ENCODE peak calls at places on chromosomes 7 and 10, in seven cellular contexts. L, M, S, U, R, P and G are unnamed samples.

GRCh38 chr7:44617225-44617885 is 10.9 kb downstream of the OGDH start:
- DNase-seq in U (no peak), S (no peak), P (peak; percentile 78), L (peak; percentile 64), R (no peak), M (peak; percentile 82), G (no peak)

GRCh38 chr10:9243861-9244515 is 1189.5 kb downstream of the GATA3 start:
- DNase-seq in R (no peak), S (no peak), L (no peak), M (no peak), U (no peak), P (no peak), G (no peak)

GRCh38 chr7:70698219-70698832 is 433.6 kb upstream of the GALNT17 start:
- DNase-seq in S (peak; percentile 70), U (no peak), M (peak; percentile 73), R (peak; percentile 45), P (peak; percentile 73), L (peak; percentile 72), G (peak; percentile 60)

GRCh38 chr7:120793213-120793936 is 64.6 kb downstream of the TSPAN12 start:
- DNase-seq in U (no peak), R (no peak), M (no peak), L (no peak), P (no peak), S (no peak), G (no peak)

GRCh38 chr10:129677377-129677927 is 210.4 kb downstream of the MGMT start:
- DNase-seq in P (no peak), S (no peak), L (no peak), M (no peak), R (no peak), U (no peak), G (no peak)

GRCh38 chr7:19982841-19983835 is 209.7 kb upstream of the TMEM196 start:
- DNase-seq in L (peak; percentile 82), U (no peak), M (peak; percentile 77), P (peak; percentile 81), S (peak; percentile 50), R (peak; percentile 62), G (peak; percentile 78)

GRCh38 chr10:128307819-128308218 is 181.6 kb upstream of the MKI67 start:
- DNase-seq in R (no peak), U (no peak), S (no peak), P (no peak), L (no peak), M (no peak), G (no peak)

GRCh38 chr7:141695803-141696289 is 6.1 kb downstream of the DENND11 start:
- DNase-seq in M (no peak), S (no peak), R (no peak), U (no peak), L (no peak), P (no peak), G (no peak)

GRCh38 chr7:137081694-137082093 is 213.2 kb downstream of the CHRM2 start:
- DNase-seq in M (peak; percentile 98), L (peak; percentile 91), P (peak; percentile 76), R (peak; percentile 56), S (no peak), U (peak; percentile 46), G (peak; percentile 97)

GRCh38 chr10:113982745-113983144 is 60.9 kb upstream of the ADRB1 start:
- DNase-seq in L (no peak), M (no peak), S (peak; percentile 92), R (no peak), P (no peak), U (peak; percentile 71), G (no peak)

GRCh38 chr7:32357535-32358277 is 132.5 kb downstream of the LSM5 start:
- DNase-seq in R (no peak), U (no peak), L (no peak), S (no peak), M (no peak), P (no peak), G (no peak)

GRCh38 chr10:62264702-62265436 is 3.8 kb downstream of the RTKN2 start:
- DNase-seq in L (peak; percentile 94), S (peak; percentile 74), M (peak; percentile 92), U (no peak), P (peak; percentile 95), R (no peak), G (peak; percentile 90)

GRCh38 chr7:22441157-22441556 is 58.8 kb downstream of the STEAP1B start:
- DNase-seq in P (no peak), M (no peak), L (no peak), U (no peak), R (no peak), S (no peak), G (no peak)

GRCh38 chr7:786472-787255 is 45.6 kb upstream of the SUN1 start:
- DNase-seq in M (peak; percentile 51), P (peak; percentile 66), U (peak; percentile 86), S (peak; percentile 7), R (peak; percentile 87), L (peak; percentile 56), G (peak; percentile 64)

GRCh38 chr10:90032519-90032918 is 331.1 kb downstream of the KIF20B start:
- DNase-seq in M (no peak), R (no peak), L (no peak), U (no peak), S (no peak), P (no peak), G (peak; percentile 8)

GRCh38 chr10:117461766-117462423 is 80.7 kb upstream of the EMX2 start:
- DNase-seq in S (no peak), R (peak; percentile 60), P (peak; percentile 77), U (peak; percentile 87), L (peak; percentile 85), M (peak; percentile 37), G (peak; percentile 99)

GRCh38 chr7:85114342-85114741 is 72.5 kb downstream of the SEMA3D start:
- DNase-seq in M (no peak), S (no peak), U (no peak), R (no peak), P (no peak), L (no peak), G (no peak)

GRCh38 chr10:59134785-59135184 is 41.7 kb upstream of the PHYHIPL start:
- DNase-seq in M (no peak), L (no peak), U (no peak), R (no peak), S (no peak), P (no peak), G (no peak)

GRCh38 chr10:88754272-88754671 is 5.5 kb upstream of the LIPN start:
- DNase-seq in P (peak; percentile 66), M (peak; percentile 35), S (no peak), L (peak; percentile 15), R (no peak), U (no peak), G (peak; percentile 56)

GRCh38 chr10:75717126-75717916 is 285.9 kb downstream of the LRMDA start:
- DNase-seq in M (no peak), U (no peak), L (no peak), R (no peak), P (peak; percentile 2), S (no peak), G (peak; percentile 7)

DNA sequence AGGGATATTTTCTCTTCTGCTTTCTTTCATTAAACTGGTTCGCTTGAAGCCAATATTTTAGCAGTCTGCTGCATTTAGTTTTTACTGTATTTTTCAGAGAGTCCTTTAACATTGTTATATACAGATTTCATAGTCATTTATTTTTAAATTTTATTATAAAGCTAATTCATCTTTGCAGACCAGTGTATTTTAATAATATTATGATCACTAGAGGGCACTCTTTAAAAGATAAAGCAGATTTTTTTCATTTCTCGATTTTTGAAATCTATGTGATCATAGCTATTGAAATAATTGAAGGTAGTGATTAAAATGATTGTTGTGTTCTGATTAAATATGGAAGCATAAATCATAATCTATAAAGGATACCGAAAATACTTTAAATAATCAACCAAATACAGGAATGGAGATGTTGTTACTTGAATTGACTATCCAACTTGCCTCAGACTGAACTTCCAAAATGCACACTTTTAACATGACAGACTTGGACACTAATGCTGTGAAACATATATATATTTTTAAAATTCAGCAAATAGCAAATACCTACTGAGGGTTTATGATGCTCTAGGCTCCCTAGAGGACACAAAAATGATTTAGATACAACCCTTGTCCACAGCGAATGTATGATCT is 35.2 kb downstream of the ST7 start:
- DNase-seq in M (no peak), L (no peak), S (peak; percentile 37), U (no peak), P (no peak), R (no peak), G (peak; percentile 11)
- TF ChIP-seq CTCF in M (peak; percentile 50), L (peak; percentile 23), S (peak; percentile 47), U (peak; percentile 11), P (peak; percentile 0), R (no peak), G (peak; percentile 21)

GRCh38 chr7:155644971-155645509 is 579 bp downstream of the RBM33 start:
- DNase-seq in P (peak; percentile 47), U (no peak), L (peak; percentile 28), S (peak; percentile 72), R (peak; percentile 22), M (no peak), G (peak; percentile 36)

GRCh38 chr7:155644178-155644970 is at the start of gene RBM33:
- DNase-seq in U (peak; percentile 90), R (peak; percentile 64), M (peak; percentile 83), L (peak; percentile 85), S (peak; percentile 89), P (peak; percentile 86), G (peak; percentile 81)

GRCh38 chr7:155647302-155647701 is 2.8 kb downstream of the RBM33 start:
- DNase-seq in R (no peak), L (no peak), S (no peak), U (no peak), M (no peak), P (no peak), G (no peak)

GRCh38 chr7:155646669-155647068 is 2.2 kb downstream of the RBM33 start:
- DNase-seq in M (no peak), R (no peak), L (no peak), P (no peak), U (no peak), S (no peak), G (no peak)

DNA sequence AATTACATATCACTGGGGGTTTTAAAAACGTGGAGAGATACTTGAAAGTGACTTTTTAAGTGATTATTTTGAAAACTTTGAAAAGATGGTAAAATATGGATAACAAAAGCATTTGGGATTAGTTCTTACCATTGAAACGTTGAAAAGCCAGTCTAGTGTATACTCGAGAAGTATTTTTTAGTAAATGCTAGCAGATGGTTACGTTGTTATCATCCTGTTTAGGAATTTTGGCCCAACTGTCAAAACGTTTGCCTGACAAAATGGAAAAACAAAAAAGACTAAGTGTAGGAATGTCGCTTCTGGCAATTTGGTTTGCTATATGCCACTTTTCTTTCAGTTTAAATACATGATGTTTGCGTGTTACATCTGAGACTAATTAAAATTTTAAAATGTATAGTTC is 1.2 kb downstream of the RBM33 start:
- DNase-seq in P (no peak), L (no peak), U (no peak), R (no peak), M (no peak), S (no peak), G (peak; percentile 3)
- H3K4me3 ChIP-seq in P (peak overlapping the region; percentile 96), L (peak overlapping the region; percentile 62), U (peak overlapping the region; percentile 98), R (peak overlapping the region; percentile 85), M (peak overlapping the region; percentile 88), S (peak overlapping the region; percentile 82), G (peak overlapping the region; percentile 80)

GRCh38 chr7:16644157-16644556 is 1.4 kb downstream of the ANKMY2 start:
- DNase-seq in L (no peak), M (no peak), P (no peak), U (no peak), R (no peak), S (no peak), G (no peak)
- TF ChIP-seq CTCF in L (no peak), M (no peak), P (no peak), U (no peak), R (no peak), S (no peak), G (no peak)

GRCh38 chr7:151247611-151248176 is 800 bp downstream of the SMARCD3 start:
- DNase-seq in M (no peak), R (no peak), U (peak; percentile 85), P (no peak), S (no peak), L (peak; percentile 30), G (no peak)
- H3K4me3 ChIP-seq in M (peak overlapping the region; percentile 56), R (peak overlapping the region; percentile 51), U (peak overlapping the region; percentile 56), P (peak overlapping the region; percentile 79), S (peak overlapping the region; percentile 58), L (peak overlapping the region; percentile 78), G (peak overlapping the region; percentile 79)